ENCODE peak calls at places on chromosomes 6 and 20, in five cellular contexts. J is HepG2, U is H1, T is SK-N-SH, E is GM12891. C is an unnamed sample.

GRCh38 chr6:138086573-138087196 is 20.5 kb downstream of the PERP start:
- DNase-seq in T (no peak), E (no peak), U (peak), J (peak), C (no peak)

GRCh38 chr6:91167846-91168245 is 581.0 kb upstream of the MAP3K7 start:
- DNase-seq in J (peak), E (no peak), T (peak), U (no peak), C (no peak)

GRCh38 chr20:40669692-40670091 is 19.3 kb downstream of the MAFB start:
- DNase-seq in T (peak), J (no peak), U (no peak), E (no peak), C (no peak)

GRCh38 chr20:24607402-24607801 is 138.0 kb downstream of the SYNDIG1 start:
- DNase-seq in E (no peak), J (no peak), U (no peak), T (no peak), C (no peak)

GRCh38 chr6:139979021-139979721 is 604.7 kb upstream of the CITED2 start:
- DNase-seq in U (no peak), E (no peak), T (no peak), J (no peak), C (no peak)

GRCh38 chr20:54122189-54122588 is 51.6 kb downstream of the CYP24A1 start:
- DNase-seq in U (no peak), T (no peak), E (no peak), J (no peak), C (no peak)

GRCh38 chr20:61500791-61501321 is 248.8 kb downstream of the CDH4 start:
- DNase-seq in U (no peak), T (peak), E (no peak), J (no peak), C (no peak)

GRCh38 chr6:154515808-154516207 is 5.3 kb upstream of the CNKSR3 start:
- DNase-seq in T (no peak), E (no peak), J (no peak), U (no peak), C (no peak)

GRCh38 chr6:83480470-83480869 is 31.9 kb upstream of the PRSS35 start:
- DNase-seq in E (no peak), J (no peak), T (no peak), U (no peak), C (no peak)

GRCh38 chr6:8080338-8081151 is 16.4 kb upstream of the BLOC1S5 start:
- DNase-seq in T (no peak), U (no peak), J (peak), E (no peak), C (no peak)

GRCh38 chr6:30169658-30170614 is 6.6 kb downstream of the TRIM15 start:
- DNase-seq in J (peak), T (peak), E (no peak), U (no peak), C (no peak)

GRCh38 chr6:118509009-118509617 is 39.0 kb upstream of the PLN start:
- DNase-seq in E (no peak), J (peak), T (peak), U (no peak), C (no peak)

GRCh38 chr6:20366082-20366834 is 35.4 kb upstream of the E2F3 start:
- DNase-seq in T (no peak), E (no peak), J (no peak), U (no peak), C (no peak)

GRCh38 chr6:9252784-9253183 is 817.4 kb upstream of the SLC35B3 start:
- DNase-seq in T (no peak), E (no peak), J (no peak), U (no peak), C (no peak)

GRCh38 chr6:24910331-24910849 is 25.4 kb downstream of the RIPOR2 start:
- DNase-seq in E (peak), T (peak), J (no peak), U (no peak), C (peak)

GRCh38 chr6:81215092-81215432 is 537.4 kb downstream of the TENT5A start:
- DNase-seq in E (no peak), U (no peak), J (peak), T (no peak), C (no peak)

GRCh38 chr6:136717297-136717990 is 74.8 kb downstream of the MAP3K5 start:
- DNase-seq in U (no peak), T (no peak), J (no peak), E (no peak), C (no peak)

GRCh38 chr20:18256440-18257090 is 31.8 kb upstream of the ZNF133 start:
- DNase-seq in U (no peak), J (no peak), E (no peak), T (no peak), C (no peak)

GRCh38 chr6:134938896-134939295 is 11.0 kb downstream of the ALDH8A1 start:
- DNase-seq in U (no peak), J (no peak), T (no peak), E (peak), C (no peak)

GRCh38 chr20:38216201-38216600 is 44.3 kb downstream of the KIAA1755 start:
- DNase-seq in U (no peak), J (no peak), E (no peak), T (no peak), C (no peak)

GRCh38 chr6:139577991-139578604 is 203.7 kb upstream of the CITED2 start:
- DNase-seq in T (no peak), J (peak), U (no peak), E (no peak), C (no peak)

GRCh38 chr6:125586074-125586473 is 163.4 kb upstream of the HEY2 start:
- DNase-seq in J (no peak), U (no peak), T (no peak), E (no peak), C (no peak)

GRCh38 chr6:30942338-30943060 is 1.7 kb downstream of the MUCL3 start:
- DNase-seq in T (peak), J (peak), E (no peak), U (peak), C (no peak)

GRCh38 chr20:45781391-45781931 is 10.2 kb downstream of the WFDC3 start:
- DNase-seq in T (no peak), U (no peak), J (no peak), E (no peak), C (no peak)

GRCh38 chr6:26344658-26345057 is 20.3 kb upstream of the BTN3A2 start:
- DNase-seq in T (no peak), J (no peak), U (no peak), E (no peak), C (no peak)

GRCh38 chr20:38828514-38829295 is 23.2 kb downstream of the PPP1R16B start:
- DNase-seq in T (no peak), U (no peak), E (no peak), J (no peak), C (no peak)

GRCh38 chr20:61932199-61932592 is 133.5 kb downstream of the TAF4 start:
- DNase-seq in U (no peak), E (no peak), J (no peak), T (no peak), C (no peak)

GRCh38 chr20:57038608-57039440 is 227.6 kb downstream of the BMP7 start:
- DNase-seq in T (no peak), J (no peak), U (no peak), E (no peak), C (no peak)

GRCh38 chr6:71745525-71745924 is 140.8 kb upstream of the RIMS1 start:
- DNase-seq in J (no peak), T (no peak), E (no peak), U (no peak), C (no peak)

GRCh38 chr20:62511915-62512610 is 36.3 kb upstream of the GATA5 start:
- DNase-seq in T (no peak), E (no peak), J (no peak), U (no peak), C (no peak)

GRCh38 chr6:170108456-170108855 is 182.4 kb downstream of the DLL1 start:
- DNase-seq in U (no peak), E (no peak), T (peak), J (no peak), C (no peak)

GRCh38 chr6:167788531-167788903 is 38.2 kb upstream of the AFDN start:
- DNase-seq in T (no peak), E (no peak), J (no peak), U (no peak), C (no peak)

GRCh38 chr6:55388161-55388560 is 60.9 kb downstream of the GFRAL start:
- DNase-seq in T (no peak), U (no peak), J (no peak), E (no peak), C (no peak)

GRCh38 chr6:87297115-87297514 is 25.3 kb upstream of the SMIM8 start:
- DNase-seq in T (no peak), J (no peak), U (no peak), E (no peak), C (no peak)

GRCh38 chr6:57265755-57266221 is 43.7 kb upstream of the RAB23 start:
- DNase-seq in J (no peak), U (no peak), E (no peak), T (no peak), C (no peak)

GRCh38 chr6:38322123-38322522 is 317.6 kb downstream of the BTBD9 start:
- DNase-seq in J (no peak), E (no peak), T (no peak), U (no peak), C (no peak)

GRCh38 chr20:39849664-39850063 is 839.4 kb downstream of the MAFB start:
- DNase-seq in J (no peak), T (peak), E (no peak), U (no peak), C (no peak)

GRCh38 chr6:22146581-22147468 is 150.0 kb downstream of the PRL start:
- DNase-seq in U (no peak), J (no peak), T (peak), E (no peak), C (no peak)

GRCh38 chr6:105184921-105185320 is 5.1 kb upstream of the POPDC3 start:
- DNase-seq in T (no peak), J (no peak), U (no peak), E (no peak), C (no peak)

GRCh38 chr6:133101790-133102189 is 139.4 kb upstream of the EYA4 start:
- DNase-seq in E (no peak), J (no peak), T (no peak), U (no peak), C (no peak)

DNA sequence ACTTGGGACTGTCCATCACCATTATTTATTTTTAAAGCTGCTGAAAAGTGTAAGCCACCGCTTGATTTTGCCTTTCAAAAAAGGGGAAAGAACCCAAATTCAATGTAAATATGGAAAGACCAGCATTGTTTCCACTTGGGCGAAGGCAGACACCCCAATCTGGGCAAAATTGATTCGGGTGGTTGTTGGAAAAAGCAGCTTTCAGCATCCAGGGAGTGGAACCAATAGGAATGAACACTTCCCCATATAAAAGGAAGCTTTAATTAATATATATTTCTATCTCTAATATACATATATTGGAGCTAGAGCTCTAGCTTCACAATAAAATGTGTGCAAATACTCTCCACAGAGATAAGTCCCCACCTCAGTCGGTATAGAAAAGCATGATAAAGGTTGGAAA is at the start of gene TFAP2D:
- DNase-seq in E (no peak), U (no peak), J (no peak), T (no peak), C (no peak)
- TF ChIP-seq TAF1 in E (no peak), U (no peak), J (no peak), T (no peak), C (no peak)

DNA sequence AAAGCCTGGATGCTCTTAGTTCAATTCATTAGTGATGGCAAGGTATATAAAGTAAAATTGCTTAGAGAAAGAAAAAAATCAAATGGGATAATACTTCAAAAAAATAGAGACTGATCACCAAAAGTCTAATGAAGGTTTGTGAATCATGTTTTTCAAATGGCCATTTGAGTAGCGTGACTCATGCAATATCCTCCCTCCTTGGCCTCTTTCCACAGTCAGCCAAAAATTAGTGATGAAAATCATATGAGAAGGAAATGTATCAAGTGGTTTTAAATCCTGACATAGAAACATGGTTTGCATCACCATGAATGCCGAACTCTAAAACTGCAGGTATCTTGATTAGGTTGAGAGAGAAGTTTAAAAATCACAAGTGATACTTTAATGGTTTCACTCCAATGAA is 1.2 kb upstream of the COL19A1 start:
- DNase-seq in J (no peak), E (no peak), U (no peak), T (no peak), C (no peak)
- TF ChIP-seq TAF1 in J (no peak), E (no peak), U (no peak), T (no peak), C (no peak)

GRCh38 chr20:33909331-33909921 is 84.3 kb upstream of the RALY start:
- DNase-seq in E (no peak), T (no peak), J (peak), U (no peak), C (no peak)

GRCh38 chr20:33908351-33908750 is 85.4 kb upstream of the RALY start:
- DNase-seq in E (no peak), J (no peak), T (no peak), U (no peak), C (no peak)

GRCh38 chr20:33910056-33910455 is 83.7 kb upstream of the RALY start:
- DNase-seq in T (no peak), E (no peak), J (no peak), U (no peak), C (no peak)

GRCh38 chr20:33908868-33909267 is 84.8 kb upstream of the RALY start:
- DNase-seq in T (no peak), U (no peak), E (no peak), J (no peak), C (no peak)

DNA sequence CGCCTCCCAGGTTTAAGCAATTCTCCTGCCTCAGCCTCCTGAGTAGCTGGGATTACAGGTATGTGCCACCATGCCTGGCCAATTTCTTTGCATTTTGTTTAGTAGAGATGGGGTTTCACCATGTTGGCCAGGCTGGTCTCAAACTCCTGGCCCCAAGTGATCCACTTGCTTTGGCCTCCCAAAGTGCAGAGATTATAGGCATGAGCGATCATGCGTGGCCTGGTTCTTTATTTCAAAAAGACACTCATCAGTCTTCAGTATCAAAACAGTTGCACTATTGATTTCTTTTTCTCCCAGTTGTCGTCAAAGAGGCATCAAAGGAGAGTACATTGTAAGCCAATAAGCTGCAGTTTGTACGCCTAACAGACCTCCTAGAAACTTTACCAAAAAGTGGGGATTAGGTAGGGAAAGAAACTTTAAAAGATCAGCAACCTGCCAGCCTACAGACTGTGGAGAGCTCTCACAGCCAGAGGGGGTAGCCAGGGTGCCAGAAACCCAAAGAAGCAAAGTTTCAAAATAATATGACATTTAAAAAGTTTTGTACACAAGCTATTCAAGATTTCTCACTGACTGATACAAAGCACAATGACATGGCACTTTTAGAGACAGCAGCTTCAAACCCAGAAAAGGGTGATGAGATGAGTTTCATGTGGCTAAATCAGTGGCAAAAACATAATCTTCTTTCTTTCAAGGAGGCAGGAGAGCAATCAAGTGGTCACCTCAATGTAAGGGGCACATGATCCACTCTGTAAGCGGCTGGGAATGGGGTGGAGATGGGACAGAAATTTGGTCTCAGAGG is 83.0 kb upstream of the RALY start:
- DNase-seq in E (no peak), U (no peak), T (no peak), J (no peak), C (no peak)
- TF ChIP-seq TAF1 in E (no peak), U (no peak), T (no peak), J (no peak), C (no peak)

DNA sequence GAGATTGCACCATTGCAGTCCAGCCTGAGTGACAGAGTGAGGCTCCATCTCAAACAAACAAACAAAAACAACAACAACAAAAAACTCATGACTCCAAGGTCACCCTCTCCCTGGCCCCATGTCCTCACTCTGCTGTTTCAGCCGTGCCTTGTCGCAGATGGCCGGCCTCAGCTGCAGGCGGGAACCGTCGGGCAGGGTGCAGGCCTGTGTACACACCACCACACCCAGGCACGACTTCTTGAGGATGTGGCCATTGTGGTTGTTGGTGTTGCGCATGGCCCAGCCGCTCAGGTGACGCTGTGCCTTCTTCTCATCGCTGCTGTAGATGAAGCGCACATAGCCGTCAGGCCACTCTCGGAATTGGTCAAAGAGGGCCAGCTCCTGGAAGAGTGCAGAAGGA is 4.8 kb downstream of the GCM2 start:
- DNase-seq in J (no peak), T (no peak), E (no peak), U (no peak), C (no peak)
- TF ChIP-seq TAF1 in J (no peak), T (no peak), E (no peak), U (no peak), C (no peak)

GRCh38 chr6:18444176-18444575 is 57.0 kb downstream of the RNF144B start:
- DNase-seq in J (no peak), U (no peak), E (no peak), T (no peak), C (no peak)
- TF ChIP-seq TAF1 in J (no peak), U (no peak), E (no peak), T (no peak), C (no peak)

GRCh38 chr20:49303211-49303610 is 25.4 kb upstream of the ZNFX1 start:
- DNase-seq in E (no peak), J (no peak), U (no peak), T (no peak), C (no peak)
- TF ChIP-seq TAF1 in E (no peak), J (no peak), U (no peak), T (no peak), C (no peak)

DNA sequence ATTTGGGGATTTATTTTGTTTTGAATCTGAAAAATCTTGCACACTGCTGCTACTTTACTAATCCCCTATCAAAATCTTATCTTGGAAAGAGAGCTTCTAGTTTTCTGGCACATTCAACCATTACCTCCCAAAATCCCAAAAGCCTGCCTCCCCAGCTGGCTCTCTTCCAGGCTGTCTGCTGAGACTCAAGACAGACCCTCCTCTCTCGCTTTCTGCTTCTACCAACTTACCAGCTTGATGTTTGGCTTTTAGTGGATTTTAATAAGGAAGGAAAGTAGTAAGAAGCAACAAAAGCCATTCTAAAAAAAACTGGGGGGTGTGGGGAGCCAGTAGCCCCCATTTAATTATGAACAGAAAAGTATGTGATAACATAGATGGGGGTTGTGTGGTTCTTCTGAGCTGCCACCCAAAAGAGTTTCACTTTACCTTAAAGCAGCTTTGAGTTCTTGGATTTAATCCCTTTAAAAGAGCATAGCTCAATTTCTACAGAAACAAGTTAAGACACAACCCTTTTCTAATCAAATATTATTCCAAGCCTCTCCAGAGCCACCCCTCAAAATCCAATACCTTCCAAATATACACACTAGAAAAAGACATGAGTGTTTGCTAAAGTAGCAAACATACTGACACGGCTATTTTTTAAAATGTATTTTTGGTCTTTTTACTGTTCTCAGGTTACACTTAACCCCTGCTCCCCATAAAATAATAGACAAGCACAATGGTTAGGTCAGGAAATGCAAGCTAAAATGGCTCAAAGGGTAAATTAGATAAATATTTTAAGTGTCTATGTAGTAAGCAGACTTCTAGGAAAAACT is 71.7 kb downstream of the ATP9A start:
- DNase-seq in E (no peak), T (peak), U (no peak), J (no peak), C (no peak)
- TF ChIP-seq TAF1 in E (no peak), T (no peak), U (no peak), J (no peak), C (no peak)

DNA sequence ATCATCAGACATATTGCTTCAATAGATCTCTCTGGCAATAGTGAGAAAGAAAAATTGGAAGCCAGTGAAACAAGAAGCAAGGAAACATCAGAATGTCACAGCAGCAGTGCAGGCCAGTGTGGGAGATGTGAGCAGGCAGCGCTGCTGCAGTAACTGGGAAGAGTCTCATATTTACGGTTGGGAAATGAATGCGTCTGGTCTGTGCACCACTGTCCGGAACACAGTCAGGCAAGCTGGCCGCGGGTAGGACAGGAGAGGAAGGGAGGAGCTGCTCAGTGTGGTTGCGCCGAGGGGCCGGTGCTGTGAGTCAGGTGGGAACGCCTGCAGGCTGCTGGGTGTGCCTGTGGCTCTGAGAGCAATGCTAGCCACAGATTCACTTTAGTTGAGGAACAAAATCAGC is 6.4 kb upstream of the PSMG4 start:
- DNase-seq in J (peak), U (no peak), T (no peak), E (no peak), C (no peak)
- TF ChIP-seq TAF1 in J (no peak), U (no peak), T (no peak), E (no peak), C (no peak)

GRCh38 chr6:17394192-17394611 is 807 bp downstream of the CAP2 start:
- DNase-seq in U (no peak), J (peak), E (no peak), T (no peak), C (no peak)
- TF ChIP-seq TAF1 in U (no peak), J (no peak), E (no peak), T (no peak), C (no peak)

C was measured in GM12892.